ENCODE peak calls at places on chromosomes 7 and 10, in four cellular contexts. One of them, this sample, is unnamed.

GRCh38 chr7:32347244-32347828 is 142.8 kb downstream of the LSM5 start:
- DNase-seq in GM12865: peak
- DNase-seq in coronary artery: no peak
- DNase-seq in endothelial cell of umbilical vein: peak
- DNase-seq in this sample: peak

GRCh38 chr7:118239014-118239413 is 14.5 kb downstream of the ANKRD7 start:
- DNase-seq in GM12865: no peak
- DNase-seq in coronary artery: no peak
- DNase-seq in endothelial cell of umbilical vein: no peak
- DNase-seq in this sample: no peak

GRCh38 chr10:18261063-18261462 is 120.8 kb downstream of the CACNB2 start:
- DNase-seq in GM12865: no peak
- DNase-seq in coronary artery: no peak
- DNase-seq in endothelial cell of umbilical vein: no peak
- DNase-seq in this sample: no peak

GRCh38 chr7:32163141-32163806 is 93.1 kb upstream of the PDE1C start:
- DNase-seq in GM12865: no peak
- DNase-seq in coronary artery: no peak
- DNase-seq in endothelial cell of umbilical vein: peak
- DNase-seq in this sample: no peak

GRCh38 chr10:74418285-74418872 is 267.4 kb downstream of the ADK start:
- DNase-seq in GM12865: no peak
- DNase-seq in coronary artery: no peak
- DNase-seq in endothelial cell of umbilical vein: peak
- DNase-seq in this sample: no peak

GRCh38 chr7:54986716-54987115 is 32.1 kb upstream of the EGFR start:
- DNase-seq in GM12865: no peak
- DNase-seq in coronary artery: no peak
- DNase-seq in endothelial cell of umbilical vein: no peak
- DNase-seq in this sample: no peak

GRCh38 chr10:101777085-101777856 is 1.4 kb upstream of the FGF8 start:
- DNase-seq in GM12865: no peak
- DNase-seq in coronary artery: peak
- DNase-seq in endothelial cell of umbilical vein: no peak
- DNase-seq in this sample: no peak

GRCh38 chr7:133310232-133310852 is 57.5 kb downstream of the EXOC4 start:
- DNase-seq in GM12865: no peak
- DNase-seq in coronary artery: no peak
- DNase-seq in endothelial cell of umbilical vein: peak
- DNase-seq in this sample: no peak

GRCh38 chr7:41886257-41886905 is 183.5 kb upstream of the INHBA start:
- DNase-seq in GM12865: no peak
- DNase-seq in coronary artery: no peak
- DNase-seq in endothelial cell of umbilical vein: no peak
- DNase-seq in this sample: peak

GRCh38 chr7:25272265-25272664 is 44.0 kb upstream of the NPVF start:
- DNase-seq in GM12865: no peak
- DNase-seq in coronary artery: no peak
- DNase-seq in endothelial cell of umbilical vein: peak
- DNase-seq in this sample: no peak

GRCh38 chr10:102120142-102120986 is at the start of gene LDB1:
- DNase-seq in GM12865: peak
- DNase-seq in coronary artery: peak
- DNase-seq in endothelial cell of umbilical vein: peak
- DNase-seq in this sample: peak

GRCh38 chr7:158035343-158035742 is 552.3 kb downstream of the PTPRN2 start:
- DNase-seq in GM12865: no peak
- DNase-seq in coronary artery: peak
- DNase-seq in endothelial cell of umbilical vein: no peak
- DNase-seq in this sample: no peak

GRCh38 chr7:151849879-151850260 is 27.0 kb downstream of the PRKAG2 start:
- DNase-seq in GM12865: no peak
- DNase-seq in coronary artery: no peak
- DNase-seq in endothelial cell of umbilical vein: no peak
- DNase-seq in this sample: no peak

GRCh38 chr7:152905949-152906348 is 146.4 kb downstream of the ACTR3B start:
- DNase-seq in GM12865: no peak
- DNase-seq in coronary artery: no peak
- DNase-seq in endothelial cell of umbilical vein: no peak
- DNase-seq in this sample: no peak

GRCh38 chr7:32894171-32894570 is 2.6 kb upstream of the KBTBD2 start:
- DNase-seq in GM12865: no peak
- DNase-seq in coronary artery: no peak
- DNase-seq in endothelial cell of umbilical vein: no peak
- DNase-seq in this sample: no peak

GRCh38 chr7:1252543-1253090 is 19.9 kb downstream of the UNCX start:
- DNase-seq in GM12865: no peak
- DNase-seq in coronary artery: no peak
- DNase-seq in endothelial cell of umbilical vein: no peak
- DNase-seq in this sample: no peak

GRCh38 chr7:148717266-148717793 is 18.6 kb downstream of the CUL1 start:
- DNase-seq in GM12865: no peak
- DNase-seq in coronary artery: no peak
- DNase-seq in endothelial cell of umbilical vein: no peak
- DNase-seq in this sample: no peak

GRCh38 chr10:76119515-76119914 is 688.1 kb downstream of the LRMDA start:
- DNase-seq in GM12865: no peak
- DNase-seq in coronary artery: no peak
- DNase-seq in endothelial cell of umbilical vein: no peak
- DNase-seq in this sample: no peak

GRCh38 chr10:96840841-96841518 is 8.9 kb downstream of the LCOR start:
- DNase-seq in GM12865: no peak
- DNase-seq in coronary artery: no peak
- DNase-seq in endothelial cell of umbilical vein: peak
- DNase-seq in this sample: peak

GRCh38 chr7:7201583-7202374 is 19.4 kb downstream of the C1GALT1 start:
- DNase-seq in GM12865: peak
- DNase-seq in coronary artery: no peak
- DNase-seq in endothelial cell of umbilical vein: no peak
- DNase-seq in this sample: peak

GRCh38 chr10:93219347-93219746 is 145.7 kb downstream of the CYP26A1 start:
- DNase-seq in GM12865: no peak
- DNase-seq in coronary artery: no peak
- DNase-seq in endothelial cell of umbilical vein: no peak
- DNase-seq in this sample: no peak

GRCh38 chr10:60096761-60097513 is 190.6 kb upstream of the CCDC6 start:
- DNase-seq in GM12865: peak
- DNase-seq in coronary artery: no peak
- DNase-seq in endothelial cell of umbilical vein: no peak
- DNase-seq in this sample: no peak

GRCh38 chr10:54614062-54614461 is 187.0 kb downstream of the PCDH15 start:
- DNase-seq in GM12865: no peak
- DNase-seq in coronary artery: no peak
- DNase-seq in endothelial cell of umbilical vein: no peak
- DNase-seq in this sample: no peak

GRCh38 chr7:130890176-130891020 is 156.4 kb upstream of the KLF14 start:
- DNase-seq in GM12865: no peak
- DNase-seq in coronary artery: no peak
- DNase-seq in endothelial cell of umbilical vein: no peak
- DNase-seq in this sample: no peak

GRCh38 chr7:908159-908918 is 32.0 kb downstream of the GET4 start:
- DNase-seq in GM12865: no peak
- DNase-seq in coronary artery: no peak
- DNase-seq in endothelial cell of umbilical vein: no peak
- DNase-seq in this sample: no peak

GRCh38 chr10:85545874-85546273 is 820.7 kb downstream of the GRID1 start:
- DNase-seq in GM12865: peak
- DNase-seq in coronary artery: no peak
- DNase-seq in endothelial cell of umbilical vein: no peak
- DNase-seq in this sample: no peak

GRCh38 chr7:41574377-41574776 is 128.5 kb downstream of the INHBA start:
- DNase-seq in GM12865: no peak
- DNase-seq in coronary artery: no peak
- DNase-seq in endothelial cell of umbilical vein: peak
- DNase-seq in this sample: no peak

GRCh38 chr7:43475983-43476382 is 106.9 kb upstream of the STK17A start:
- DNase-seq in GM12865: no peak
- DNase-seq in coronary artery: no peak
- DNase-seq in endothelial cell of umbilical vein: no peak
- DNase-seq in this sample: no peak

GRCh38 chr10:2146079-2146478 is 408.8 kb upstream of the ADARB2 start:
- DNase-seq in GM12865: no peak
- DNase-seq in coronary artery: no peak
- DNase-seq in endothelial cell of umbilical vein: no peak
- DNase-seq in this sample: no peak

DNA sequence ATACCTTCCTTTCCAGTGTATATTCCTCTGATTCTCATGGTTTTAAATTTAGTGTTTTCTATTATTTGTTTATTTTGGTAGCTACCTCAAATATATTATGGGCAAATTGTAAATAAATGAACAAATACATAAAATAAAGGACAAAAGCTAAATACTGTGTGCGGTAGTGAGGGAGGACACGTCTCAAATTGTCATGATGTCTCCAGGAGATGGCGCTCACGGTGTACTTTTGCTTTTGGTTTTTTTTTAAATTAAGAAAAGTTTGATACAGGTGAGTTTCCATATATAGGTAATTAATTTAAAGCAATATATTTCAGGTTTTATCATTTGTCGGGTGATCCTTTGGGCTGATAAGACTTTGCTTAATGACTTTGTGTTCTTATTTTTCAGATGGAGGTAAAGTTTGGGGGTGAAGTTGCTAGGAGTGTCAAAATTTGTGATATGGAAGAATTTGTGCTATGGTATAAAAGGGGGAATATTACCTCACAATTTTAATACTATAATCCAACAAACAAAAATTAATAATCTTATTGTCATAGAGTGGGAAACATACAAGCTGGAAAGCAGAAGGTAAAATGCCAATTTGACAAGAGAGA is 68.4 kb upstream of the TMEM229A start:
- DNase-seq in GM12865: peak
- DNase-seq in coronary artery: no peak
- DNase-seq in endothelial cell of umbilical vein: peak
- DNase-seq in this sample: peak
- TF ChIP-seq CTCF in GM12865: peak
- TF ChIP-seq CTCF in coronary artery: no peak
- TF ChIP-seq CTCF in endothelial cell of umbilical vein: peak
- TF ChIP-seq CTCF in this sample: peak

GRCh38 chr7:47991270-47991669 is 11.9 kb upstream of the HUS1 start:
- DNase-seq in GM12865: no peak
- DNase-seq in coronary artery: no peak
- DNase-seq in endothelial cell of umbilical vein: no peak
- DNase-seq in this sample: no peak

GRCh38 chr7:47990592-47990991 is 11.2 kb upstream of the HUS1 start:
- DNase-seq in GM12865: no peak
- DNase-seq in coronary artery: no peak
- DNase-seq in endothelial cell of umbilical vein: no peak
- DNase-seq in this sample: no peak

GRCh38 chr7:47992446-47992845 is 13.0 kb upstream of the HUS1 start:
- DNase-seq in GM12865: no peak
- DNase-seq in coronary artery: no peak
- DNase-seq in endothelial cell of umbilical vein: no peak
- DNase-seq in this sample: no peak

GRCh38 chr7:47991741-47992311 is 12.4 kb upstream of the HUS1 start:
- DNase-seq in GM12865: peak
- DNase-seq in coronary artery: peak
- DNase-seq in endothelial cell of umbilical vein: peak
- DNase-seq in this sample: peak

DNA sequence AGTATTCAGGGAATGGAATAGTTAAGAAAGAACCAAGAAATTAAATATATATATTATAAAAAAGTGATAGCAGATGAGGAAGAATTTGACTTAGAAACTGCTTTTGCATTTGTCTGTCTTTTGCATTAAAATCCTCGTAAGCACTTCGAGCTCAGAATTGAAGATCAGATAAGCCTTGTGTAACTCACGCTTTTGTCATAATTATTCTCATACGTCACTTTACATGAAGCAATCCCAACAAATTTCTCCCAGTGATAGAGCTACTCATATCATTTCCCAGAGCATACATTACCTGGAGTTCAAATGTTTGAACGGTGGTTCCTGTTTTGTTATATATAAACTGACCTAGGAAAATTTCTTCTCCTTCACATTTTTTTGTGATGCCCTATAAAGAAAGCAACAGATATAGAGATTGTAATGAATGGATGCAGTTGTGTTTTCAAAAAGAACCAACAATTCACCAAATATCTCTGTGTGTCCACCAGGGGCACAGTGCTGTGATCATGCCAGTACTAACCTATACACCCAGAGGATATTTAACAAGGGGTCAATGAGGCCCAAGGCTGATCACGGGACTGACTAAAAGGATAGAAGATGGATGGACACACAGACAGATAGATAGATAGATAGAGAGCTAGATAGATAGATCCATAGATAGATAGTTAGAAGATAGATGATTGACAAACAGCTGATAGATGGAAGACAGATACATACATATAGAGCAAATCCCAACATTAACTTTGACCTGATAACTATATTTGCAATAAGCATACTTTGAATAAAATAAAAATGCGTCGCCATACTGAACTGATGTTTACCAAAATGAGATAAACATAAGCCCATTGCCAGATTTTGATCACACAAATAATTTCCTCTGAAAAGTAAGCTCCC is 9.3 kb upstream of the HUS1 start:
- DNase-seq in GM12865: peak
- DNase-seq in coronary artery: no peak
- DNase-seq in endothelial cell of umbilical vein: no peak
- DNase-seq in this sample: peak
- TF ChIP-seq CTCF in GM12865: peak
- TF ChIP-seq CTCF in coronary artery: no peak
- TF ChIP-seq CTCF in endothelial cell of umbilical vein: peak
- TF ChIP-seq CTCF in this sample: peak

DNA sequence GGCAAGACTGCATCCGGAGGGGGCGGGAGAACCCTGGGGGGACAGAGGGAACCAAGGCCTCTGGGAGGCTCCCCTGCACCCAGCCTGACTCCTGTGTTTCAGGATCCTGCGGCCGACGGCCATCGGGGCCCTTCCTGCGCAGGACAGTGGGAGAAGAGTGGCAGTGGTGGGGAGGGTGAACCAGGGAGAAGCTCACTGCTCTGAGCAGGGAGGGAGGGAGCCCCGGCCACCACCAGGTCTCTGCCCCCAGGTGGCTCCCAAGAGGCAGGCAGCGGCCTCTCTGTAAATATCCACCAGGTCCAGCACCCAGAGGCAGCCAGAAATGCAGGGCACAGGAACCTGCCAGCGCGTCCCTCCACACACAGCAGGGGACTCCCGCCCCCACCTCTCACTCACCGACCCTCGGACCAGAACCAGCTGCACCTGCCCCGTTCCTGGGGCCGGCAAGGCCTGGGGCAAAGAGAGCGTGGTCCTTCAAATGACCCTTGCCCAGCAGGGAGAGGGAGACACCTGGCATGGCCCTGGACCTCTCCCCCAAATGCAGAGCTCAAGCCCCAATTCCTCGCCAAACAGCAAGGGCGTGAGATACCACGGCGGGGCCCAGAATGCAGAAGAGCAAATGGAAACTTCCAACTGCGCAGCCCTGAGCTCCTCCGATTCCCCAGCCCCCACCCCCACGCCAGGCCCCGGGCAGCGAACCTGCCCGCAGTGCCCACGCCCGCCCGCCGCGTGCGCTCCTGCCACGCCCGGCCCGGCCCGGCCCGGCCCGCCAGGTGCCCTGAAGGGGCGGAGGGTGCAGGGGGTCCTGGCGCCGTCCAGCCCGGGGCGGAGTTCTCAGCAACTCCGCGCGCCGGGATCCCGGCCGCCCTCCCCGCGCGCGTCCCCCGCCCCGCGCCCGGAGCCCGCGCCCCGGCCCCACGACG is 805 bp downstream of the RASGEF1A start:
- DNase-seq in GM12865: no peak
- DNase-seq in coronary artery: peak
- DNase-seq in endothelial cell of umbilical vein: no peak
- DNase-seq in this sample: peak
- TF ChIP-seq CTCF in GM12865: no peak
- TF ChIP-seq CTCF in coronary artery: no peak
- TF ChIP-seq CTCF in endothelial cell of umbilical vein: peak
- TF ChIP-seq CTCF in this sample: peak

GRCh38 chr10:11147723-11148122 is 130.1 kb downstream of the CELF2 start:
- DNase-seq in GM12865: no peak
- DNase-seq in coronary artery: no peak
- DNase-seq in endothelial cell of umbilical vein: no peak
- DNase-seq in this sample: peak
- TF ChIP-seq CTCF in GM12865: no peak
- TF ChIP-seq CTCF in coronary artery: no peak
- TF ChIP-seq CTCF in endothelial cell of umbilical vein: no peak
- TF ChIP-seq CTCF in this sample: no peak